ENCODE peak calls at places on chromosome 5, in ten cellular contexts. M is sigmoid colon, H is GM12892, G is transverse colon, P is esophagus squamous epithelium, C is upper lobe of left lung, W is tibial nerve, R is lower leg skin, S is spleen, U is breast epithelium. T is an unnamed sample.

GRCh38 chr5:135219239-135219638 is 179.8 kb downstream of the MACROH2A1 start:
- DNase-seq in M (no peak), H (no peak), G (no peak), P (no peak), C (no peak), W (no peak), R (no peak), S (no peak), U (no peak), T (no peak)

GRCh38 chr5:170235881-170236864 is 3.4 kb downstream of the C5orf58 start:
- DNase-seq in M (no peak), H (no peak), G (no peak), P (no peak), C (no peak), W (no peak), R (no peak), S (no peak), U (no peak), T (no peak)

GRCh38 chr5:43627028-43627427 is 24.0 kb downstream of the NNT start:
- DNase-seq in M (no peak), H (no peak), G (peak; percentile 15), P (no peak), C (no peak), W (peak; percentile 38), R (no peak), S (no peak), U (no peak), T (peak; percentile 30)

GRCh38 chr5:102222772-102223171 is 73.3 kb downstream of the SLCO4C1 start:
- DNase-seq in M (no peak), H (no peak), G (no peak), P (no peak), C (no peak), W (no peak), R (no peak), S (no peak), U (no peak), T (no peak)

GRCh38 chr5:147727200-147727599 is 55.3 kb downstream of the JAKMIP2 start:
- DNase-seq in M (no peak), H (no peak), G (no peak), P (no peak), C (no peak), W (no peak), R (no peak), S (no peak), U (no peak), T (no peak)

GRCh38 chr5:145848854-145849253 is 13.7 kb upstream of the PRELID2 start:
- DNase-seq in M (no peak), H (no peak), G (no peak), P (no peak), C (no peak), W (no peak), R (no peak), S (no peak), U (no peak), T (peak; percentile 15)

GRCh38 chr5:159849437-159850191 is 66.7 kb upstream of the ADRA1B start:
- DNase-seq in M (peak; percentile 66), H (no peak), G (no peak), P (no peak), C (no peak), W (no peak), R (no peak), S (no peak), U (no peak), T (peak; percentile 61)

GRCh38 chr5:15499528-15500325 is at the start of gene FBXL7:
- DNase-seq in M (peak; percentile 92), H (no peak), G (peak; percentile 55), P (no peak), C (peak; percentile 94), W (peak; percentile 58), R (peak; percentile 95), S (peak; percentile 85), U (peak; percentile 67), T (peak; percentile 84)

GRCh38 chr5:20656262-20656661 is 668.3 kb upstream of the CDH18 start:
- DNase-seq in M (no peak), H (no peak), G (no peak), P (no peak), C (no peak), W (no peak), R (no peak), S (no peak), U (no peak), T (no peak)

GRCh38 chr5:132497488-132497997 is 7.0 kb upstream of the IRF1 start:
- DNase-seq in M (peak; percentile 88), H (no peak), G (peak; percentile 55), P (no peak), C (no peak), W (peak; percentile 25), R (peak; percentile 91), S (peak; percentile 83), U (no peak), T (peak; percentile 91)

GRCh38 chr5:60395712-60396329 is 304.1 kb downstream of the DEPDC1B start:
- DNase-seq in M (no peak), H (no peak), G (no peak), P (no peak), C (no peak), W (no peak), R (no peak), S (no peak), U (no peak), T (no peak)

GRCh38 chr5:4216142-4216541 is 620.5 kb downstream of the IRX1 start:
- DNase-seq in M (peak; percentile 19), H (no peak), G (no peak), P (no peak), C (no peak), W (no peak), R (no peak), S (no peak), U (no peak), T (no peak)

GRCh38 chr5:132181011-132181629 is 46.5 kb downstream of the P4HA2 start:
- DNase-seq in M (no peak), H (no peak), G (no peak), P (no peak), C (peak; percentile 61), W (no peak), R (no peak), S (no peak), U (no peak), T (no peak)

GRCh38 chr5:151076616-151077015 is 4.2 kb downstream of the TNIP1 start:
- DNase-seq in M (no peak), H (no peak), G (no peak), P (no peak), C (no peak), W (no peak), R (no peak), S (peak; percentile 71), U (no peak), T (no peak)

GRCh38 chr5:151073280-151073679 is 7.6 kb downstream of the TNIP1 start:
- DNase-seq in M (no peak), H (no peak), G (no peak), P (no peak), C (no peak), W (no peak), R (no peak), S (no peak), U (no peak), T (no peak)

GRCh38 chr5:151077419-151077818 is 3.4 kb downstream of the TNIP1 start:
- DNase-seq in M (no peak), H (no peak), G (no peak), P (no peak), C (no peak), W (no peak), R (no peak), S (peak; percentile 61), U (no peak), T (no peak)

GRCh38 chr5:151074557-151074956 is 6.3 kb downstream of the TNIP1 start:
- DNase-seq in M (no peak), H (no peak), G (no peak), P (no peak), C (no peak), W (no peak), R (no peak), S (no peak), U (no peak), T (no peak)

GRCh38 chr5:151075698-151076331 is 5.0 kb downstream of the TNIP1 start:
- DNase-seq in M (no peak), H (no peak), G (peak; percentile 64), P (no peak), C (no peak), W (no peak), R (no peak), S (peak; percentile 68), U (no peak), T (no peak)
- TF ChIP-seq POLR2A in M (no peak), H (no peak), G (peak; percentile 58), P (peak; percentile 7), C (no peak), W (no peak), R (no peak), S (no peak), U (no peak), T (no peak)

GRCh38 chr5:37248970-37249819 is at the start of gene CPLANE1:
- DNase-seq in M (peak; percentile 86), H (peak; percentile 69), G (peak; percentile 72), P (peak; percentile 7), C (peak; percentile 96), W (peak; percentile 38), R (peak; percentile 93), S (peak; percentile 93), U (peak; percentile 72), T (peak; percentile 78)
- TF ChIP-seq POLR2A in M (no peak), H (peak; percentile 66), G (peak; percentile 68), P (peak; percentile 41), C (peak; percentile 92), W (peak; percentile 72), R (no peak), S (no peak), U (no peak), T (peak; percentile 92)

GRCh38 chr5:111079846-111080245 is 8.3 kb downstream of the TSLP start:
- DNase-seq in M (no peak), H (no peak), G (no peak), P (no peak), C (no peak), W (no peak), R (no peak), S (no peak), U (no peak), T (no peak)
- TF ChIP-seq POLR2A in M (no peak), H (no peak), G (no peak), P (no peak), C (no peak), W (no peak), R (no peak), S (no peak), U (no peak), T (no peak)

GRCh38 chr5:167916706-167917105 is 374.7 kb upstream of the WWC1 start:
- DNase-seq in M (peak; percentile 71), H (no peak), G (peak; percentile 14), P (no peak), C (no peak), W (peak; percentile 48), R (no peak), S (no peak), U (no peak), T (no peak)

GRCh38 chr5:167918492-167919267 is 372.8 kb upstream of the WWC1 start:
- DNase-seq in M (no peak), H (no peak), G (no peak), P (no peak), C (no peak), W (peak; percentile 19), R (no peak), S (no peak), U (no peak), T (no peak)

GRCh38 chr5:167920589-167920988 is 370.9 kb upstream of the WWC1 start:
- DNase-seq in M (no peak), H (no peak), G (no peak), P (no peak), C (no peak), W (no peak), R (no peak), S (no peak), U (no peak), T (no peak)

GRCh38 chr5:167919268-167919560 is 372.2 kb upstream of the WWC1 start:
- DNase-seq in M (no peak), H (no peak), G (no peak), P (no peak), C (no peak), W (no peak), R (no peak), S (no peak), U (no peak), T (no peak)

GRCh38 chr5:167921796-167922195 is 369.6 kb upstream of the WWC1 start:
- DNase-seq in M (no peak), H (no peak), G (no peak), P (no peak), C (no peak), W (no peak), R (no peak), S (no peak), U (no peak), T (no peak)
- TF ChIP-seq POLR2A in M (no peak), H (no peak), G (no peak), P (no peak), C (no peak), W (no peak), R (no peak), S (no peak), U (no peak), T (no peak)